ENCODE peak calls at places on chromosomes 11 and 22, in four cellular contexts. H is Panc1, A is fibroblast of the aortic adventitia, E is CD14-positive monocyte. V is an unnamed sample.

GRCh38 chr11:36041988-36042606 is 98.2 kb downstream of the LDLRAD3 start:
- DNase-seq in A (peak; percentile 50), E (no peak), H (no peak), V (no peak)

GRCh38 chr11:3971756-3972404 is 116.4 kb downstream of the STIM1 start:
- DNase-seq in E (no peak), H (no peak), A (peak; percentile 38), V (no peak)

GRCh38 chr11:119249671-119250010 is 43.5 kb downstream of the CBL start:
- DNase-seq in H (no peak), E (no peak), A (no peak), V (no peak)

GRCh38 chr11:70483077-70483861 is 84.9 kb downstream of the CTTN start:
- DNase-seq in E (peak; percentile 73), A (peak; percentile 56), H (peak; percentile 58), V (no peak)

GRCh38 chr11:57336111-57336666 is 497 bp upstream of the SSRP1 start:
- DNase-seq in E (no peak), H (no peak), A (no peak), V (no peak)

GRCh38 chr11:76233936-76234703 is 27.8 kb upstream of the WNT11 start:
- DNase-seq in E (peak; percentile 93), H (no peak), A (peak; percentile 51), V (no peak)

GRCh38 chr22:33302049-33302545 is 243.9 kb upstream of the SYN3 start:
- DNase-seq in E (no peak), A (peak; percentile 68), H (peak; percentile 39), V (no peak)

GRCh38 chr11:1832181-1832988 is 2.4 kb upstream of the SYT8 start:
- DNase-seq in H (no peak), E (peak; percentile 53), A (peak; percentile 5), V (no peak)

GRCh38 chr11:89491141-89491690 is at the start of gene NOX4:
- DNase-seq in E (no peak), A (peak; percentile 31), H (no peak), V (peak; percentile 97)

GRCh38 chr11:128365044-128365443 is 222.3 kb downstream of the ETS1 start:
- DNase-seq in A (peak; percentile 84), H (no peak), E (no peak), V (no peak)

GRCh38 chr11:4626207-4627105 is 10.8 kb upstream of the OR51D1 start:
- DNase-seq in H (peak; percentile 60), E (peak; percentile 47), A (peak; percentile 73), V (no peak)

GRCh38 chr11:72378704-72379383 is 55.5 kb downstream of the CLPB start:
- DNase-seq in A (peak; percentile 69), E (no peak), H (no peak), V (no peak)

GRCh38 chr22:22060200-22061084 is 77.9 kb upstream of the TOP3B start:
- DNase-seq in E (peak; percentile 78), A (peak; percentile 44), H (peak; percentile 24), V (no peak)

GRCh38 chr22:31846161-31847115 is 92.6 kb downstream of the DEPDC5 start:
- DNase-seq in E (no peak), H (no peak), A (peak; percentile 57), V (no peak)

GRCh38 chr11:36602143-36602542 is 4.1 kb upstream of the RAG2 start:
- DNase-seq in A (no peak), H (no peak), E (no peak), V (no peak)

GRCh38 chr22:43540570-43540969 is 128.8 kb downstream of the MPPED1 start:
- DNase-seq in H (no peak), E (no peak), A (no peak), V (no peak)

GRCh38 chr22:45531944-45532631 is 29.4 kb downstream of the FBLN1 start:
- DNase-seq in A (no peak), H (no peak), E (no peak), V (no peak)

GRCh38 chr11:65524010-65524746 is 705 bp upstream of the SCYL1 start:
- DNase-seq in E (no peak), H (no peak), A (no peak), V (peak; percentile 85)

GRCh38 chr22:43239956-43240355 is 53.0 kb upstream of the TTLL12 start:
- DNase-seq in A (no peak), E (no peak), H (no peak), V (no peak)

GRCh38 chr22:28029201-28029948 is 110.3 kb upstream of the PITPNB start:
- DNase-seq in A (peak; percentile 82), E (no peak), H (no peak), V (no peak)

GRCh38 chr11:128615076-128615475 is 27.7 kb upstream of the ETS1 start:
- DNase-seq in E (no peak), A (no peak), H (no peak), V (no peak)

GRCh38 chr11:10387209-10388083 is 67.6 kb upstream of the AMPD3 start:
- DNase-seq in A (peak; percentile 99), E (no peak), H (no peak), V (no peak)

GRCh38 chr11:38014405-38014804 is 1416.4 kb upstream of the RAG2 start:
- DNase-seq in H (no peak), A (peak; percentile 54), E (no peak), V (no peak)

GRCh38 chr11:61384271-61385242 is 7.8 kb upstream of the TMEM216 start:
- DNase-seq in E (no peak), A (peak; percentile 70), H (no peak), V (no peak)

GRCh38 chr11:692824-693414 is 2.1 kb downstream of the DEAF1 start:
- DNase-seq in E (no peak), A (peak; percentile 20), H (no peak), V (no peak)

GRCh38 chr11:26078217-26078821 is 253.6 kb upstream of the ANO3 start:
- DNase-seq in H (no peak), A (no peak), E (no peak), V (no peak)

GRCh38 chr11:35144103-35144741 is 5.3 kb downstream of the CD44 start:
- DNase-seq in E (peak; percentile 68), H (no peak), A (peak; percentile 81), V (no peak)

GRCh38 chr11:102476069-102476468 is 23.5 kb upstream of the TMEM123 start:
- DNase-seq in H (no peak), A (peak; percentile 73), E (no peak), V (no peak)

GRCh38 chr22:37206841-37207821 is 5.1 kb downstream of the SSTR3 start:
- DNase-seq in A (no peak), H (no peak), E (peak; percentile 33), V (peak; percentile 88)

GRCh38 chr22:27698830-27699229 is 102.7 kb downstream of the MN1 start:
- DNase-seq in A (no peak), E (no peak), H (no peak), V (no peak)

GRCh38 chr22:35517769-35518530 is 22.7 kb upstream of the RASD2 start:
- DNase-seq in A (peak; percentile 50), E (no peak), H (no peak), V (no peak)

GRCh38 chr22:36467042-36467810 is 14.2 kb downstream of the TXN2 start:
- DNase-seq in H (no peak), E (no peak), A (peak; percentile 72), V (no peak)

DNA sequence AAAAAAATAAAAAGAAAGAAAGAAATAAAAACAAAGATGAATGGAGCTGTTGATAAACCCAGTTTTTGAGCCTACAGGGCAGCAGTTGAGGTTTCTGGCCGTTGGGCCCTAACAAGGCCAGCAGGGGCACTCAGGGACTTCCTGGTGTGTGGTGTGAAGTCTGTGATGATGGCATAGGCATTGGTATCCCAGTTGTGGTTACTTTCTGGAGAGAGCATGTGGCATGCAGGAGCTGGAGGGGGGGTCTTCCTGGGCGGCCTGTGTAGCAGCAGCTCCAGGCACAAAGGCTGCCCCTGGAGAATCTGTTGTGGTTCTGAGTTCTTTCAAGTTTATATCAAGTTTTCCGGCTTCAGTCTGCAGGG is 2.0 kb upstream of the TXNRD2 start:
- DNase-seq in A (peak; percentile 43), E (no peak), H (no peak), V (peak; percentile 24)
- TF ChIP-seq CTCF in A (peak; percentile 21), E (peak; percentile 13), H (no peak), V (peak; percentile 48)

GRCh38 chr11:68727783-68728182 is 23.5 kb downstream of the TESMIN start:
- DNase-seq in E (no peak), A (no peak), H (no peak), V (no peak)
- TF ChIP-seq CTCF in E (no peak), A (no peak), H (peak; percentile 49), V (peak; percentile 23)

GRCh38 chr22:19868333-19868732 is 13.7 kb upstream of the GNB1L start:
- DNase-seq in E (no peak), H (no peak), A (no peak), V (no peak)
- TF ChIP-seq CTCF in E (no peak), H (no peak), A (no peak), V (no peak)

GRCh38 chr11:12496181-12497025 is 119.0 kb downstream of the PARVA start:
- DNase-seq in H (no peak), A (no peak), E (no peak), V (no peak)
- TF ChIP-seq CTCF in H (peak; percentile 32), A (no peak), E (no peak), V (peak; percentile 55)

GRCh38 chr11:13697710-13698109 is 29.2 kb downstream of the FAR1 start:
- DNase-seq in E (no peak), H (no peak), A (no peak), V (no peak)

GRCh38 chr11:13699041-13699440 is 30.6 kb downstream of the FAR1 start:
- DNase-seq in E (no peak), H (no peak), A (no peak), V (no peak)

GRCh38 chr11:13694115-13694514 is 25.6 kb downstream of the FAR1 start:
- DNase-seq in E (no peak), A (no peak), H (no peak), V (no peak)

GRCh38 chr11:13698147-13698546 is 29.7 kb downstream of the FAR1 start:
- DNase-seq in H (no peak), A (no peak), E (no peak), V (no peak)

GRCh38 chr11:13695886-13696285 is 27.4 kb downstream of the FAR1 start:
- DNase-seq in E (no peak), H (no peak), A (no peak), V (no peak)
- TF ChIP-seq CTCF in E (no peak), H (no peak), A (no peak), V (no peak)

GRCh38 chr22:30426395-30427353 is 1.1 kb downstream of the MTFP1 start:
- DNase-seq in A (peak; percentile 67), E (peak; percentile 78), H (no peak), V (no peak)
- TF ChIP-seq CTCF in A (peak; percentile 73), E (peak; percentile 80), H (peak; percentile 80), V (peak; percentile 86)

V was measured in chondrocyte.